ENCODE peak calls at places on chromosomes 11 and 22, in ten cellular contexts. One of them, this sample, is unnamed.

GRCh38 chr11:116309446-116309845 is 463.3 kb downstream of the BUD13 start:
- DNase-seq in H1: no peak
- DNase-seq in stomach: no peak
- DNase-seq in tibial nerve: no peak
- DNase-seq in transverse colon: no peak
- DNase-seq in A549: no peak
- DNase-seq in HepG2: no peak
- DNase-seq in GM12878: no peak
- DNase-seq in upper lobe of left lung: no peak
- DNase-seq in suprapubic skin: no peak
- DNase-seq in this sample: no peak

GRCh38 chr11:69951821-69952590 is 126.1 kb upstream of the ANO1 start:
- DNase-seq in H1: no peak
- DNase-seq in stomach: no peak
- DNase-seq in tibial nerve: no peak
- DNase-seq in transverse colon: no peak
- DNase-seq in A549: no peak
- DNase-seq in HepG2: no peak
- DNase-seq in GM12878: no peak
- DNase-seq in upper lobe of left lung: no peak
- DNase-seq in suprapubic skin: no peak
- DNase-seq in this sample: no peak

GRCh38 chr11:102928247-102928646 is 27.3 kb downstream of the MMP13 start:
- DNase-seq in H1: no peak
- DNase-seq in stomach: no peak
- DNase-seq in tibial nerve: no peak
- DNase-seq in transverse colon: no peak
- DNase-seq in A549: no peak
- DNase-seq in HepG2: no peak
- DNase-seq in GM12878: no peak
- DNase-seq in upper lobe of left lung: no peak
- DNase-seq in suprapubic skin: no peak
- DNase-seq in this sample: no peak

GRCh38 chr11:6320411-6321207 is at the start of gene CAVIN3:
- DNase-seq in H1: no peak
- DNase-seq in stomach: peak
- DNase-seq in tibial nerve: peak
- DNase-seq in transverse colon: peak
- DNase-seq in A549: peak
- DNase-seq in HepG2: no peak
- DNase-seq in GM12878: peak
- DNase-seq in upper lobe of left lung: peak
- DNase-seq in suprapubic skin: peak
- DNase-seq in this sample: peak

GRCh38 chr11:57781529-57781943 is 19.9 kb downstream of the CTNND1 start:
- DNase-seq in H1: no peak
- DNase-seq in stomach: peak
- DNase-seq in tibial nerve: no peak
- DNase-seq in transverse colon: peak
- DNase-seq in A549: no peak
- DNase-seq in HepG2: no peak
- DNase-seq in GM12878: no peak
- DNase-seq in upper lobe of left lung: no peak
- DNase-seq in suprapubic skin: no peak
- DNase-seq in this sample: no peak

GRCh38 chr11:60371854-60372253 is 6.5 kb upstream of the MS4A7 start:
- DNase-seq in H1: no peak
- DNase-seq in stomach: no peak
- DNase-seq in tibial nerve: no peak
- DNase-seq in transverse colon: no peak
- DNase-seq in A549: no peak
- DNase-seq in HepG2: no peak
- DNase-seq in GM12878: no peak
- DNase-seq in upper lobe of left lung: no peak
- DNase-seq in suprapubic skin: no peak
- DNase-seq in this sample: no peak

GRCh38 chr11:43834291-43834690 is 46.3 kb upstream of the ALKBH3 start:
- DNase-seq in H1: no peak
- DNase-seq in stomach: no peak
- DNase-seq in tibial nerve: no peak
- DNase-seq in transverse colon: no peak
- DNase-seq in A549: no peak
- DNase-seq in HepG2: no peak
- DNase-seq in GM12878: no peak
- DNase-seq in upper lobe of left lung: no peak
- DNase-seq in suprapubic skin: no peak
- DNase-seq in this sample: no peak

GRCh38 chr11:119027561-119028345 is 2.9 kb downstream of the SLC37A4 start:
- DNase-seq in H1: no peak
- DNase-seq in stomach: no peak
- DNase-seq in tibial nerve: no peak
- DNase-seq in transverse colon: no peak
- DNase-seq in A549: no peak
- DNase-seq in HepG2: no peak
- DNase-seq in GM12878: no peak
- DNase-seq in upper lobe of left lung: no peak
- DNase-seq in suprapubic skin: no peak
- DNase-seq in this sample: no peak

GRCh38 chr22:24444729-24445466 is 17.5 kb downstream of the ADORA2A start:
- DNase-seq in H1: no peak
- DNase-seq in stomach: no peak
- DNase-seq in tibial nerve: no peak
- DNase-seq in transverse colon: no peak
- DNase-seq in A549: no peak
- DNase-seq in HepG2: no peak
- DNase-seq in GM12878: no peak
- DNase-seq in upper lobe of left lung: no peak
- DNase-seq in suprapubic skin: no peak
- DNase-seq in this sample: peak

GRCh38 chr11:73114835-73115220 is 27.3 kb downstream of the FCHSD2 start:
- DNase-seq in H1: no peak
- DNase-seq in stomach: no peak
- DNase-seq in tibial nerve: no peak
- DNase-seq in transverse colon: no peak
- DNase-seq in A549: no peak
- DNase-seq in HepG2: no peak
- DNase-seq in GM12878: no peak
- DNase-seq in upper lobe of left lung: no peak
- DNase-seq in suprapubic skin: no peak
- DNase-seq in this sample: no peak

GRCh38 chr11:43832536-43832935 is 48.1 kb upstream of the ALKBH3 start:
- DNase-seq in H1: no peak
- DNase-seq in stomach: no peak
- DNase-seq in tibial nerve: no peak
- DNase-seq in transverse colon: no peak
- DNase-seq in A549: no peak
- DNase-seq in HepG2: no peak
- DNase-seq in GM12878: no peak
- DNase-seq in upper lobe of left lung: no peak
- DNase-seq in suprapubic skin: no peak
- DNase-seq in this sample: no peak

GRCh38 chr22:23177197-23177596 is 3.1 kb upstream of the BCR start:
- DNase-seq in H1: no peak
- DNase-seq in stomach: no peak
- DNase-seq in tibial nerve: no peak
- DNase-seq in transverse colon: no peak
- DNase-seq in A549: no peak
- DNase-seq in HepG2: no peak
- DNase-seq in GM12878: no peak
- DNase-seq in upper lobe of left lung: no peak
- DNase-seq in suprapubic skin: no peak
- DNase-seq in this sample: no peak

GRCh38 chr22:19120829-19121630 is 1.2 kb downstream of the DGCR2 start:
- DNase-seq in H1: no peak
- DNase-seq in stomach: peak
- DNase-seq in tibial nerve: no peak
- DNase-seq in transverse colon: peak
- DNase-seq in A549: peak
- DNase-seq in HepG2: peak
- DNase-seq in GM12878: no peak
- DNase-seq in upper lobe of left lung: peak
- DNase-seq in suprapubic skin: no peak
- DNase-seq in this sample: no peak
- TF ChIP-seq POLR2A in H1: no peak
- TF ChIP-seq POLR2A in stomach: no peak
- TF ChIP-seq POLR2A in tibial nerve: no peak
- TF ChIP-seq POLR2A in transverse colon: peak
- TF ChIP-seq POLR2A in A549: no peak
- TF ChIP-seq POLR2A in HepG2: peak
- TF ChIP-seq POLR2A in GM12878: no peak
- TF ChIP-seq POLR2A in upper lobe of left lung: peak
- TF ChIP-seq POLR2A in suprapubic skin: no peak
- TF ChIP-seq POLR2A in this sample: no peak

GRCh38 chr11:1175461-1176223 is 17.9 kb downstream of the MUC5AC start:
- DNase-seq in H1: no peak
- DNase-seq in stomach: no peak
- DNase-seq in tibial nerve: no peak
- DNase-seq in transverse colon: no peak
- DNase-seq in A549: no peak
- DNase-seq in HepG2: no peak
- DNase-seq in GM12878: no peak
- DNase-seq in upper lobe of left lung: peak
- DNase-seq in suprapubic skin: no peak
- DNase-seq in this sample: no peak

GRCh38 chr11:1174441-1175370 is 17.0 kb downstream of the MUC5AC start:
- DNase-seq in H1: no peak
- DNase-seq in stomach: no peak
- DNase-seq in tibial nerve: no peak
- DNase-seq in transverse colon: no peak
- DNase-seq in A549: no peak
- DNase-seq in HepG2: no peak
- DNase-seq in GM12878: no peak
- DNase-seq in upper lobe of left lung: peak
- DNase-seq in suprapubic skin: no peak
- DNase-seq in this sample: no peak

GRCh38 chr11:1177020-1177770 is 19.4 kb downstream of the MUC5AC start:
- DNase-seq in H1: no peak
- DNase-seq in stomach: no peak
- DNase-seq in tibial nerve: no peak
- DNase-seq in transverse colon: no peak
- DNase-seq in A549: no peak
- DNase-seq in HepG2: no peak
- DNase-seq in GM12878: no peak
- DNase-seq in upper lobe of left lung: no peak
- DNase-seq in suprapubic skin: no peak
- DNase-seq in this sample: no peak

GRCh38 chr11:1177771-1178090 is 20.0 kb downstream of the MUC5AC start:
- DNase-seq in H1: no peak
- DNase-seq in stomach: no peak
- DNase-seq in tibial nerve: no peak
- DNase-seq in transverse colon: no peak
- DNase-seq in A549: no peak
- DNase-seq in HepG2: no peak
- DNase-seq in GM12878: no peak
- DNase-seq in upper lobe of left lung: peak
- DNase-seq in suprapubic skin: no peak
- DNase-seq in this sample: no peak

DNA sequence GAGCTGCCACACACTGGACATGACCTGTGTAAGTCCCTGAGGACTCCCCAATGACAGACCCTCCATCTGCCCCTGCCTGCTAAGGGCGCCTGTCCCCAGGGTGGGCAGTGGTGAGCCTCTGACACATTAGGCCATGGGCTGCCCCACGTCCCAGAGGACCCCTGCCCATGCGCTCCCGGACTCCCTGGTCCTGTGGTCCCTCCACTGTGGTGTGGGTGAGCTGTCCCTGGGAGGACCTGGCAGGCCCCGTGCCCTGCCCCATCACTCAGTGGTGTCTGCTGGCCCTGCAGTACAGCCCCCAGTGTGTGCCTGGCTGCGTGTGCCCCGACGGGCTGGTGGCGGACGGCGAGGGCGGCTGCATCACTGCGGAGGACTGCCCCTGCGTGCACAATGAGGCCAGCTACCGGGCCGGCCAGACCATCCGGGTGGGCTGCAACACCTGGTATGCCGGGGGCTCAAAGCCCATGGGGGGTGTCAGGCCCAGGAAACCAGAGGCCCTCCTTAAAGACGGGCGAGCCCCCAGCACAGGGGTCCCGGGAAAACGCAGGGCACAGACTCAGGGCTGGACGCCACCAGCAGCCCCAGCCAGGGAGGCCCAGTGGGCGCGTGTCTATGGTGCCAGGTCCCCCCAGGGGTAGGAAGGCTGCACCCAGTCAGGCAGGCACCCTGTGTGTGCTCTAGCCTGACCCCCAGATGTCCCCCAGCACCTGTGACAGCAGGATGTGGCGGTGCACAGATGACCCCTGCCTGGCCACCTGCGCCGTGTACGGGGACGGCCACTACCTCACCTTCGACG is 18.7 kb downstream of the MUC5AC start:
- DNase-seq in H1: no peak
- DNase-seq in stomach: no peak
- DNase-seq in tibial nerve: no peak
- DNase-seq in transverse colon: no peak
- DNase-seq in A549: no peak
- DNase-seq in HepG2: no peak
- DNase-seq in GM12878: no peak
- DNase-seq in upper lobe of left lung: peak
- DNase-seq in suprapubic skin: no peak
- DNase-seq in this sample: no peak
- TF ChIP-seq EP300 in H1: no peak
- TF ChIP-seq EP300 in stomach: no peak
- TF ChIP-seq EP300 in tibial nerve: no peak
- TF ChIP-seq EP300 in transverse colon: no peak
- TF ChIP-seq EP300 in A549: no peak
- TF ChIP-seq EP300 in HepG2: no peak
- TF ChIP-seq EP300 in GM12878: no peak
- TF ChIP-seq EP300 in upper lobe of left lung: no peak
- TF ChIP-seq EP300 in suprapubic skin: no peak
- TF ChIP-seq EP300 in this sample: no peak

GRCh38 chr11:122748968-122749687 is 89.2 kb upstream of the CRTAM start:
- DNase-seq in H1: no peak
- DNase-seq in stomach: no peak
- DNase-seq in tibial nerve: no peak
- DNase-seq in transverse colon: peak
- DNase-seq in A549: no peak
- DNase-seq in HepG2: no peak
- DNase-seq in GM12878: peak
- DNase-seq in upper lobe of left lung: no peak
- DNase-seq in suprapubic skin: no peak
- DNase-seq in this sample: no peak
- TF ChIP-seq POLR2A in H1: no peak
- TF ChIP-seq POLR2A in stomach: no peak
- TF ChIP-seq POLR2A in tibial nerve: no peak
- TF ChIP-seq POLR2A in transverse colon: no peak
- TF ChIP-seq POLR2A in A549: no peak
- TF ChIP-seq POLR2A in HepG2: no peak
- TF ChIP-seq POLR2A in GM12878: peak
- TF ChIP-seq POLR2A in upper lobe of left lung: peak
- TF ChIP-seq POLR2A in suprapubic skin: no peak
- TF ChIP-seq POLR2A in this sample: no peak

DNA sequence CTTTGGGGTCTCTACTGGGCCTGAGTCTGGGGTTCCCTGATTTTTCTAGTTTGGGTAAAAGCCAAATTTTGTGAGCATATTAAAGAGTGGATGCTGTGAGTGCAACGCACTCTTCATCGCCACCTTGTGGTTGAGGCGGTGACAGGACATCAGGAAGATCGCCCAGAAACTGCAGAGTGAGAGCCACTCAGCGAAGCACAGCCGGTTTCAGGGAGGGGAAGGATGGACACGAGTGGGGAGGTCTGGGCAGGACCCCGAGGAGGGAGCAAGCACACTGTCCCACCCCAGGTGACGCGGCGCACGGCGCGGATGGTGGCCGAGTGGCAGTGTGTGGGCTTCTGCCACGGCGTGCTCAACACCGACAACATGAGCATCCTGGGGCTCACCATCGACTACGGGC is 9.1 kb downstream of the SELENOO start:
- DNase-seq in H1: no peak
- DNase-seq in stomach: peak
- DNase-seq in tibial nerve: no peak
- DNase-seq in transverse colon: peak
- DNase-seq in A549: peak
- DNase-seq in HepG2: peak
- DNase-seq in GM12878: no peak
- DNase-seq in upper lobe of left lung: peak
- DNase-seq in suprapubic skin: no peak
- DNase-seq in this sample: peak
- TF ChIP-seq EP300 in H1: no peak
- TF ChIP-seq EP300 in stomach: no peak
- TF ChIP-seq EP300 in tibial nerve: no peak
- TF ChIP-seq EP300 in transverse colon: no peak
- TF ChIP-seq EP300 in A549: no peak
- TF ChIP-seq EP300 in HepG2: no peak
- TF ChIP-seq EP300 in GM12878: no peak
- TF ChIP-seq EP300 in upper lobe of left lung: no peak
- TF ChIP-seq EP300 in suprapubic skin: no peak
- TF ChIP-seq EP300 in this sample: no peak